ENCODE peak calls at places on chromosomes 11 and 22, in six cellular contexts. K, L, Q, N, F and D are unnamed samples.

GRCh38 chr11:67136156-67136555 is 17.1 kb downstream of the KDM2A start:
- DNase-seq in K (no peak), L (no peak), Q (no peak), F (no peak), N (no peak), D (no peak)

GRCh38 chr11:68142028-68142412 is 20.8 kb upstream of the CHKA start:
- DNase-seq in L (peak), F (peak), N (no peak), K (no peak), Q (no peak), D (no peak)

GRCh38 chr11:77345621-77346020 is 44.1 kb upstream of the GDPD4 start:
- DNase-seq in K (peak), Q (no peak), N (no peak), L (no peak), F (no peak), D (no peak)

GRCh38 chr11:1870721-1871466 is 18.0 kb downstream of the LSP1 start:
- DNase-seq in Q (no peak), F (no peak), K (peak), N (peak), L (peak), D (no peak)

GRCh38 chr11:124086447-124086846 is 28.8 kb upstream of the VWA5A start:
- DNase-seq in L (no peak), F (no peak), Q (no peak), K (no peak), N (peak), D (no peak)

GRCh38 chr11:133809525-133810178 is 35.7 kb downstream of the SPATA19 start:
- DNase-seq in Q (no peak), K (no peak), F (no peak), L (no peak), N (no peak), D (no peak)

GRCh38 chr11:84355911-84356310 is 1069.7 kb upstream of the CCDC90B start:
- DNase-seq in Q (no peak), L (no peak), K (no peak), F (no peak), N (no peak), D (no peak)

GRCh38 chr11:74307409-74307808 is 4.0 kb downstream of the P4HA3 start:
- DNase-seq in K (no peak), N (no peak), Q (no peak), F (no peak), L (no peak), D (no peak)

GRCh38 chr11:93729129-93729616 is 12.1 kb downstream of the TAF1D start:
- DNase-seq in F (no peak), N (no peak), L (no peak), Q (no peak), K (no peak), D (no peak)

GRCh38 chr22:31637938-31638618 is 23.9 kb downstream of the PISD start:
- DNase-seq in L (no peak), N (no peak), Q (no peak), K (no peak), F (peak), D (no peak)

GRCh38 chr11:44623321-44623715 is 57.9 kb downstream of the CD82 start:
- DNase-seq in F (no peak), N (no peak), K (no peak), Q (no peak), L (no peak), D (no peak)

GRCh38 chr22:48507595-48508350 is 1319.9 kb downstream of the BRD1 start:
- DNase-seq in Q (no peak), K (no peak), L (no peak), F (no peak), N (no peak), D (no peak)

GRCh38 chr11:119316729-119317591 is at the start of gene MCAM:
- DNase-seq in Q (peak), K (no peak), N (peak), F (peak), L (peak), D (no peak)

GRCh38 chr11:100903284-100903683 is 216.2 kb downstream of the ARHGAP42 start:
- DNase-seq in L (no peak), N (no peak), F (no peak), K (peak), Q (no peak), D (no peak)

GRCh38 chr11:68684385-68685356 is at the start of gene GAL:
- DNase-seq in N (peak), F (peak), L (no peak), Q (peak), K (no peak), D (no peak)

GRCh38 chr22:29166180-29166579 is 39.5 kb upstream of the EMID1 start:
- DNase-seq in L (no peak), K (no peak), Q (no peak), F (no peak), N (no peak), D (no peak)

GRCh38 chr22:26615149-26615548 is 2.7 kb downstream of the CRYBB1 start:
- DNase-seq in L (no peak), K (no peak), Q (no peak), N (no peak), F (no peak), D (no peak)

GRCh38 chr11:27282806-27283205 is 80.2 kb downstream of the CCDC34 start:
- DNase-seq in L (no peak), Q (no peak), F (no peak), K (peak), N (no peak), D (no peak)

GRCh38 chr11:35274909-35275807 is 136.2 kb downstream of the CD44 start:
- DNase-seq in F (peak), L (no peak), K (peak), N (no peak), Q (no peak), D (no peak)

GRCh38 chr22:39216143-39216490 is 28.7 kb downstream of the PDGFB start:
- DNase-seq in N (no peak), Q (no peak), L (no peak), K (no peak), F (no peak), D (no peak)

GRCh38 chr11:76802621-76803020 is 19.5 kb downstream of the TSKU start:
- DNase-seq in K (no peak), L (peak), F (no peak), Q (no peak), N (no peak), D (no peak)

GRCh38 chr22:41286639-41287091 is 678 bp upstream of the RANGAP1 start:
- DNase-seq in L (peak), K (peak), N (no peak), F (no peak), Q (no peak), D (no peak)

GRCh38 chr22:33958741-33959140 is 38.5 kb upstream of the LARGE1 start:
- DNase-seq in Q (no peak), F (no peak), L (no peak), N (no peak), K (no peak), D (no peak)

GRCh38 chr22:31605851-31606585 is 56.0 kb downstream of the PISD start:
- DNase-seq in N (no peak), F (peak), L (no peak), K (no peak), Q (no peak), D (no peak)

GRCh38 chr11:2777871-2778629 is 78.3 kb upstream of the KCNQ1OT1 start:
- DNase-seq in K (no peak), L (peak), N (peak), Q (peak), F (no peak), D (no peak)

GRCh38 chr22:42949159-42949558 is 65.8 kb downstream of the PACSIN2 start:
- DNase-seq in L (no peak), K (peak), Q (no peak), F (peak), N (no peak), D (no peak)

GRCh38 chr11:47642099-47642855 is at the start of gene MTCH2:
- DNase-seq in Q (peak), N (peak), F (peak), L (peak), K (peak), D (peak)

GRCh38 chr11:8684600-8685290 is 2.2 kb downstream of the RPL27A start:
- DNase-seq in L (no peak), K (no peak), F (no peak), Q (no peak), N (no peak), D (no peak)

GRCh38 chr11:8685306-8685705 is 2.7 kb downstream of the RPL27A start:
- DNase-seq in Q (no peak), N (no peak), F (no peak), L (no peak), K (no peak), D (no peak)

GRCh38 chr11:8683115-8683807 is 669 bp downstream of the RPL27A start:
- DNase-seq in Q (no peak), K (no peak), F (peak), N (no peak), L (no peak), D (no peak)

GRCh38 chr11:8681837-8682218 is 637 bp downstream of the TRIM66 start:
- DNase-seq in L (no peak), N (no peak), F (no peak), Q (no peak), K (no peak), D (no peak)

DNA sequence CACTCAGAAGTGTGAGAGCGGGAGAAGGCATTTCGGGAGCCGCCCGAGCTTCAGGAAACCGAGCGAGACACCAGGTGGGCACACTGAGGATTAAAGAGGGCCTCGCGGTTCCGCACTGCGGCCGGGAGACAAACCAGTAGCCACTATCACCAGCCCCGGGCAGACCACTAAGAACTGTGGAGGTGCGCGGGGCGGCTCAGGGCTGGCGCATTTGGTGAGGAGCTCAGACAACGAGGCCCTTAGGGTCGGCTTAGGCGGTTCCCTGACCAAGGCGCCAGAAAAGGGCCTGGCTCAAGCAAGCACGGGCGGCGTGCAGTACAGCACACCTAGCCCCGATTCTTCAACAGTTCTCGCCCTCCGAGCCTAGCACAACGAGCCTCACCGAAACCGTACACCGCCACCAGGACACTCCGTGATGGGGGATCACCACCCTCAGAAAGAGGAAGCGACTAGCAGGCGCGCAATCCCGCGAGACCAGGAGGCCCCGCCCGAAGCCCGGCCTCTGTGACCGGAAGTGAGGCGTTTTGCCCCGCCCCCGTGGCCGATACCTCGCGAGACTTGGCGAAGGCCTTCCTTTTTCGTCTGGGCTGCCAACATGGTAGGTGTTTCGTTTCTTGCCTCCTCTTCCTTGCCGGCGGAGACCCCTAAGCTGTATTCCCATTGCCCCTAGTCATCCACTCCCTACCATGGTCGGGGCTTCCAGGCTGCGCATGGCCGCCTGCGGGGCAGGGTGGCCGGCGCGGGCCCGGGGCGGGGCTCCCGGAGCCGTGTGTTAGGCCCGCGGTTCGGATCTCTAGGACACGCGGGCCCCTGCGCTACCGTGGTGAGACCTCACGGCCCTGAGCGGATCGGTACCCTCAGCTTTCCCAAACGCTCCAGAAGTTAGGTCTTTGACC is at the start of the genes RPL27A and TRIM66:
- DNase-seq in L (peak), Q (peak), K (peak), N (peak), F (peak), D (peak)
- TF ChIP-seq CTCF in L (no peak), Q (no peak), K (peak), N (no peak), F (peak), D (no peak)

DNA sequence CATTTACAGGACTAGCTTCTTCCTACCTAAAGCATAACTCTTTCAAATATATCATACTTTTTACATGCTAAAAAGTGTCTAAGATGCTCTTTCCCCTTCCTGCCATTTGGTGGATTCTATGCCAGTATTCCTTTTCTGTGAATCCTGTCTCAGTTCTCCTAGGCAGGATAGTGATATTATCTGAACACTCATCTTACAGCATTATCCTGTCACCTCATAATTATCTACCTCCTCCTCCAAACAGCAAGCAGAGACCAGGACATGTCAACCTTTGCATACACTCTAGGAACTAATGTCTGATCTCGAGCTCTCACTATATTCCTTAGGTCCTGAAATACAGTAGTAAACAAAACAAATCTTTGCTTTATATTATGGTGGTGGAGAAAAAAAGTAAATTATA is 275.5 kb downstream of the FAM181B start:
- DNase-seq in L (no peak), K (no peak), F (no peak), N (no peak), Q (no peak), D (no peak)
- TF ChIP-seq CTCF in L (no peak), K (no peak), F (no peak), N (no peak), Q (no peak), D (no peak)

GRCh38 chr22:35604671-35605457 is 12.3 kb downstream of the MB start:
- DNase-seq in L (no peak), Q (no peak), K (peak), F (no peak), N (no peak), D (no peak)

GRCh38 chr22:35601013-35601580 is 16.0 kb downstream of the MB start:
- DNase-seq in Q (no peak), L (no peak), K (no peak), N (no peak), F (no peak), D (no peak)

GRCh38 chr22:35600466-35600865 is 16.7 kb downstream of the MB start:
- DNase-seq in L (no peak), N (no peak), F (no peak), Q (no peak), K (no peak), D (no peak)

GRCh38 chr22:35599364-35599763 is 17.8 kb downstream of the MB start:
- DNase-seq in F (no peak), K (no peak), L (no peak), Q (no peak), N (no peak), D (no peak)

DNA sequence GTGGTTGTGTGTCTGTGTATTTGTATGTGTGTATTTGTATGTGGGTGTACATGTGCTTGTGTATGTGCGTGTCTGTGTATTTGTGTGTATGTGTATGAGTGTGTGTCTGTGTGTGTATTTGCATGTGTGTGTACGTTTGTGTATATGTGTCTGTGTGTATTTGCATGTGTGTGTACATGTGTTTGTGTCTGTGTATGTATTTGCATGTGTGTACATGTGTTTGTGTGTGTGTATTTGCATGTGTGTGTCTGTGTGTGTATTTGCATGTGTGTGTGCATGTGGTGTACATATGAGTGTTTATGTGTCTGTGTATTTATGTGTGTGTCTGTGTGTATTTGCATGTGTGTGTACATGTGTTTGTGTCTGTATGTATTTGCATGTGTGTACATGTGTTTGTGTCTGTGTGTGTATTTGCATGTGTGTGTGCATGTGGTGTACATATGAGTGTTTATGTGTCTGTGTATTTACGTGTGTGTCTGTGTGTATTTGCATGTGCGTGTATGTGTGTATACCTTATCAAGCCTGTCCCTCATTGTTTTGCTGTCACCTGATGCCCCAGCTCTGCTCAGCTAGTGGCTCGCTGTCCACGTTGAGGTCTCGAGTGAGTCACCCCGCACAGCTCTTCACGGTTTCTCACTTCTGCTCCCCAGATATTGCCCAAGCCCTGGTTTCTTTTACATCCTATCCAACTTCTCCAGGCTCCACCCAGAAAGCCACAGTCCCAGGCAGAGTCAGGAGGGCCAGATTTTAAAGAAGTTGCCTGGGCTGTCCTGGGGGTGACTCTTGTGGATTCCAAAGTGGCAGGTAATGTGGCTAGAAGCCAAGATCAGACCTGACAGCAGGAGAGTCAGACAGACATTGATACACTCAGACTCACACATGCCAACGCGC is 15.1 kb downstream of the MB start:
- DNase-seq in L (no peak), Q (no peak), F (peak), K (peak), N (no peak), D (peak)
- TF ChIP-seq CTCF in L (no peak), Q (no peak), F (no peak), K (no peak), N (no peak), D (no peak)

DNA sequence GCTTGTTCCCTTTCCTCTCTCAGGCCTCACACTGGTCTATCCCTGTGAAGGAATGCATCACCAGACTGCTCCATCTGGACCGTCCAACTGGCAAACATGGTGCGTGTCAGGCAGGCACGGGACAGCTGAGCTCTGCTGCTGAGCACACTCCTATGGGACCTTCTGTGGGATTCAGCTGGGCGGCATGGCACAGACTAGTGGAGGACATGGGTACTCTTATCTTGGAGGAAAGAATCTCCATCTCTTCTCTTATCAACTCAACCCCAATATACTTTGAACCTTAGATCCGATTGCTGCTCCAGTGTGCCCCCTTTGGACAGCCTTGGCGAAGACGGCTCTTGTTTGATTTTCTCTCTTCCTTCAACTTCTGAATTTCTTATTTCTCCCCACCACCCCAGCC is 593.6 kb downstream of the ETS1 start:
- DNase-seq in K (no peak), L (no peak), Q (peak), F (no peak), N (peak), D (no peak)
- TF ChIP-seq CTCF in K (peak), L (no peak), Q (no peak), F (no peak), N (peak), D (no peak)